ENCODE peak calls at places on chromosome 3, in five cellular contexts. J is astrocyte of the cerebellum, R is fibroblast of mammary gland, Y is fibroblast of pulmonary artery, K is brain microvascular endothelial cell. M is an unnamed sample.

GRCh38 chr3:108548886-108549285 is 38.5 kb upstream of the MYH15 start:
- DNase-seq in J (no peak), Y (no peak), R (no peak), K (no peak), M (no peak)

GRCh38 chr3:117195034-117195433 is 485.5 kb downstream of the TUSC7 start:
- DNase-seq in Y (no peak), J (no peak), R (no peak), K (no peak), M (no peak)

GRCh38 chr3:107068980-107069379 is 308.3 kb upstream of the CCDC54 start:
- DNase-seq in J (peak), K (peak), R (peak), Y (peak), M (peak)

GRCh38 chr3:11117591-11117990 is 36.7 kb upstream of the HRH1 start:
- DNase-seq in K (no peak), J (no peak), R (no peak), Y (no peak), M (no peak)

GRCh38 chr3:150319900-150320299 is 88.2 kb upstream of the TSC22D2 start:
- DNase-seq in Y (peak), J (peak), R (peak), K (peak), M (peak)

GRCh38 chr3:47908744-47909143 is 105.8 kb downstream of the DHX30 start:
- DNase-seq in J (peak), R (peak), Y (no peak), K (no peak), M (peak)

GRCh38 chr3:12286927-12287726 is 1.7 kb upstream of the PPARG start:
- DNase-seq in Y (no peak), J (no peak), K (no peak), R (no peak), M (no peak)

GRCh38 chr3:100697723-100698285 is 11.5 kb upstream of the TFG start:
- DNase-seq in J (no peak), Y (no peak), K (no peak), R (no peak), M (no peak)

GRCh38 chr3:84683493-84683892 is 275.3 kb upstream of the CADM2 start:
- DNase-seq in J (no peak), Y (no peak), R (no peak), K (no peak), M (no peak)

GRCh38 chr3:61954097-61954528 is 392.7 kb downstream of the PTPRG start:
- DNase-seq in K (peak), R (peak), Y (no peak), J (no peak), M (peak)

GRCh38 chr3:196947136-196947859 is 5.0 kb upstream of the NCBP2 start:
- DNase-seq in R (no peak), Y (no peak), K (no peak), J (no peak), M (no peak)

GRCh38 chr3:158097571-158098553 is 8.4 kb downstream of the SHOX2 start:
- DNase-seq in K (peak), Y (peak), J (no peak), R (no peak), M (peak)

GRCh38 chr3:113626513-113627371 is 69.7 kb downstream of the USF3 start:
- DNase-seq in R (peak), K (peak), J (peak), Y (peak), M (peak)

GRCh38 chr3:37590328-37591079 is 271.2 kb upstream of the CTDSPL start:
- DNase-seq in R (peak), K (no peak), Y (peak), J (no peak), M (no peak)

GRCh38 chr3:184145120-184145524 is 10.0 kb downstream of the EIF2B5 start:
- DNase-seq in Y (peak), R (peak), J (peak), K (peak), M (peak)

GRCh38 chr3:186964629-186965028 is 34.3 kb downstream of the ST6GAL1 start:
- DNase-seq in J (no peak), R (no peak), K (no peak), Y (no peak), M (no peak)
- H3K4me3 ChIP-seq in J (no peak), R (no peak), K (no peak), Y (no peak), M (no peak)

DNA sequence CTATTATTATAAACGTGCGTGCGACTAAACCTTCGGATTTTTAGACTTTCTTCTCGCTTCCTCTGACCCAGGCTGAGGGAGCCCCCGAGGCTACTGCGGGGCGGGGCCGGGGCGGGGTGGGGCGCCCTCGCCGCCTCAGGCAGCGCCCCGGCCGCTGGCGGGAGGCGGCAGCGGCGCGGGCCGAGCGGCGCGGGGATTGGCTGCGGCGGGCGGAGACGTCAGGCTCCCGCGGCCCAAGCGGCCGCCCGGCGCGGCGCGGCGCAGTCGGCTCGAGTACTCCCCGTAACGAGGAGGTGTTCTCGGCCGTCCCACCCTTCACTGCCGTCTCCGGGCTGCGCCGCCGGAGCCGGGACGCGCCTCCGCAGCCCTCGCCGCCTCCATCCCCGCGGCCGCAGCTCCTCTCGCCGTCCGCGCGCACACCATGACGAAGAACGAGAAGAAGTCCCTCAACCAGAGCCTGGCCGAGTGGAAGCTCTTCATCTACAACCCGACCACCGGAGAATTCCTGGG is at the start of gene ATP1B3:
- DNase-seq in J (no peak), Y (peak), R (peak), K (peak), M (peak)
- TF ChIP-seq CTCF in J (no peak), Y (no peak), R (no peak), K (no peak), M (no peak)

DNA sequence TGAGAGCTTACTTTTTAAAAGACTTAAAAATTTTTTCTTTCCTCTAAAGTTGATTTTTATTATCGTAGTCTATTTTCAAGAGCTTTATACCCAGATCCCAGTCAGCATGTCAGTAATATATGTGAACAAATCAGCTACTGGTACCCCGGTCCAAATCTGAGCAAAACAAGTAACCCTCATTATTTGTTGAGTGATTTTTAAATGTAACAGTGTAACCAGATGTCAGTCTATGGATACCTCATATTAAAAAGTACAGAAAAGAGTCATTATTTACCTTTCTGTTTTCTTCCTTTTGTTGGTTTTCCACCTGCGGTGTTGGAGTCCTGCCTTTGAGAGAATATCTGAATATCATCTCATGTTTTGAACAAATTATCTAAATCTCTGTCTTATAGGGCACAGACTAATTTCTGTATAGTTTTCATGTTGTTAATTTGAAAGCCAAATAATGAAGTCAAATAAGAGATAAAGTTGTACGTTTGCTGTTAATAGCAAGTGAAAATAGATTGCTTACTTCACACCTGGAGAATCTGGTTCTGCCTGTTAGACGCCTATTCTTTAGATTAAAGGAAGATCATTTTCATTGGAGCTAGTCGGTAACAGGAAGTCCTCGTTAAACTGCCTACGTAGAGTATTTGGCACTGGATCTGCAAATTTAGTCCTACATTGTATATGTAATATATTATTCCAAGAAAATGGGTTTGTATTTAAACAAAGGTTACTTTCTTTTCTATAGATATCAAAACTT is at the start of gene STX19:
- DNase-seq in Y (no peak), K (no peak), R (no peak), J (no peak), M (no peak)
- H3K4me3 ChIP-seq in Y (no peak), K (no peak), R (no peak), J (no peak), M (no peak)

GRCh38 chr3:97245201-97245910 is 431.0 kb downstream of the EPHA6 start:
- DNase-seq in R (no peak), Y (no peak), K (no peak), J (no peak), M (no peak)
- TF ChIP-seq CTCF in R (no peak), Y (no peak), K (no peak), J (no peak), M (no peak)

DNA sequence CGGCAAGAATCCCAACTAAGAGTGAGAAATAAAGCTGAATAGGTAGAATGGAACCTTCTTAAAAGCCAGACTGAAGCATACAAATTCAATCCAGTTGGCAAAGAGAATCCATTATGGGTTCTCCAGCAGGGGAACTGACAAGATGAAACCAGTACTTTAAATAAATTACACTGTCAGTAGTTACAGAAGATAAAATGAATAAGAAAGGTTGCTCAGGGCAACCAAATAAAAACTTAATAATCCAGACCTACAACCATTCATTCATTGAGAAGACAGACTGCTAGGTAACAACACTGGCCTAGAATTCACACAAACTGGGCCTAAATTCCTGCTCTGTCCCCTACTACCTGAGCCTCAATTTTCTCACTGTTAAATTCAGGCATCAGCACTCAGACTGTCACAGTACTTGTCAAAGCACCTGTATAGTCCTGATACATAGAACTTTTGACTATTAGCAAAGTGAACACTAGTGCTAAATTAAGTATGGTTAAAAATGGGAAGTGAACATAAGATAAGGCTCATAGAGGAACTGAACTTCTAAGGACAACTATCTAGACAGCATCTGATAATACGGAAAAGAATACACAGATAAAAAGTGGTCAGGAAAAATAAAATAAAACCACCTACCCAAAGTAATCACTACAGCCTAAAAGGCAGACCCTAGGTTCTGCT is 6.0 kb downstream of the TBL1XR1 start:
- DNase-seq in K (no peak), R (no peak), Y (no peak), J (no peak), M (no peak)
- H3K4me3 ChIP-seq in K (no peak), R (no peak), Y (no peak), J (peak), M (no peak)

DNA sequence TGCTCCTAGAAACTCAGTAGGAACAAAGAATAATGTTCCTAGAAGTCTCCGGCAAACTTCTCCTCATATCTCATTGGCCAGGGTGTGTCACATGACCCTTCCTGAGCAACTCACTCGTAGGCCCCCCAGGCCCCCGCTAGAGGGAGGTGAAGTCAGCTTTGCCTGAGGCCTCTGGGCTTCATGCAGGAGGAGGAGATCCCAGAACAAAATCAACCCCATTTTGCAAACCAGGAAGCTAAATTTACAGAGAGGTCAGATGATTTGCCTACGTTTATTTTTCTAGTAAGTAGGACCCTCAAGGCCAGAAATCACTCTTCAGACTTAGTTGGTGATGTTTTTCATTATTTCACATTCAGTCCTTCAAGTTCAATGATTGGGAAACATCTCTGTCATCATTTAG is 99.1 kb downstream of the SSR3 start:
- DNase-seq in K (no peak), J (no peak), R (no peak), Y (no peak), M (no peak)
- TF ChIP-seq CTCF in K (peak), J (no peak), R (no peak), Y (no peak), M (no peak)

DNA sequence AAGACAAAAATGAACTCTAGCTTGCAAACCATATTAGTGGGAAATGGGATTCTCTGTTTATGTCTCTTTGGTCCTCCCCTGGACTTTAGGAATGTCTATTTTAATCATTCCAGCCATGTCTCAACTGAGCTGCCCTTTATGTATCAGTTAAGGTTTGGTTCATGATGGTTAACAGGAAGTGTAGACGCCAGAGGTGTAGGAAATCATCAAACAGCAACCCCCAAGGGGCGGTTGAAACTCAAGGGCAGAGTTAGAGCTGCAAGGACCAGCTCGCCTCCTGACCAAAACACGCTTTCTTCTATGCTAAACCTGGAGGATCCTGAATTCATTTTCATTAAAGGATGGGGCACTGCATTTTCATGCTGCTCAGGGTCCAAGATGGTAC is 53.7 kb upstream of the HEG1 start:
- DNase-seq in R (no peak), J (no peak), K (no peak), Y (no peak), M (no peak)
- H3K4me3 ChIP-seq in R (no peak), J (peak), K (no peak), Y (peak), M (peak)

GRCh38 chr3:161560006-161560637 is 63.5 kb downstream of the OTOL1 start:
- DNase-seq in R (peak), K (peak), Y (peak), J (peak), M (peak)
- TF ChIP-seq CTCF in R (peak), K (peak), Y (peak), J (peak), M (peak)

DNA sequence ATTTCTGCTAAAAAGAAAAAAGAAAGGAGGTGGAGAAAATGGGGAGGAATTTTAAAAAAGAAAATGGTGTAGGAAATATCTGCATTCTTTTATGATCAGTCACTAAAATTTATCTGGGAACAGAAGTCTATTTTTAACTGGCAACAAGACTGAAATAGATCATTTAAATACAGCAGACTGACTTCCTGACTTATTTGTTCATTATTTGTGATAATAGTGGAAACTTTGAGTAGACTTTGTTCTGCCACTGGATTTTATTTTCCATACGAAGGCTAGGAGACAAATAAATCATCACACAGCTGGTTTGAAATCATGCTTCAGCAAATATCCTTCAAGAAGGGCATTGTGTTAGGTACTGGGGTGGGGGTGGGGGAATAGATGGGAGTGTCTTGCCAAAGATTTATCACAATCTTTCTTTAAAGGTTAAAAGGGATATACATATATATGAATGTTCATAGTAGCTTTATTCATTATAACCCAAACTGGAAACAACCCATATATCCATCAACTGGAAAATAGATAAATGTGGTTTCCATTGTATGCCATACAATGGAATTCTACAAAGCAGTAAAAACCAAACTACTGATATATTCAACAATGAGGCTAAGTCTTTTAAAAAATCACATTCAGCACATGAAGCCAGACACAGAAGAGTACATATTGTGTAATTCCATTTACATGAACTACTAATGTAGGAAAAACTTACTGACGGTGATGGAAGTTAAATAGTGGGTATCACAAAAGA is 4.7 kb upstream of the CLASP2 start:
- DNase-seq in J (no peak), Y (peak), K (no peak), R (peak), M (peak)
- H3K4me3 ChIP-seq in J (no peak), Y (no peak), K (no peak), R (no peak), M (no peak)

DNA sequence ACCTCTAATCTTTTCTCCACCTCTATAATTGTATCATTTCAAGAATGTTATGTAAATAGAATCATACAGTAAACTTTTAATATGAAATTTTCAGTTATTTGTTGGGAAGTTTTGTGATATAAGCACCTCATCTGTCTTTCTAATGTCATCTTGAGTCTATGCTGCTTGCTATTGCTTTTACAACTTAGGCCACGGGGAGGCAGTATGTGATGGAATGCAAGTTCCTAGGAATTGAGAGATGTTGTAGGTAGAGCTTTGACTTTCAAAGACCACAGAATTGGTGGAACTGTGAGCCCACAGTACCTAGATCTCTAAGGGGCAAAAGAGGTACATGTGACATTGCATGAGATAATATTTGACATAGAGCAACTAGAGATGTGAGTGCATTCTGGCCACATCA is 328.3 kb downstream of the MFSD1 start:
- DNase-seq in J (no peak), Y (no peak), K (no peak), R (peak), M (no peak)
- TF ChIP-seq CTCF in J (peak), Y (peak), K (peak), R (peak), M (peak)